ENCODE peak calls at places on chromosomes 11 and 22, in four cellular contexts. H, D, T and A are unnamed samples.

GRCh38 chr11:74238243-74238642 is 67.2 kb downstream of the PPME1 start:
- DNase-seq in D (no peak), H (no peak), T (no peak), A (no peak)

GRCh38 chr11:43268161-43268560 is 43.6 kb upstream of the API5 start:
- DNase-seq in H (no peak), T (no peak), D (no peak), A (peak; percentile 23)

GRCh38 chr22:35552186-35552842 is 11.7 kb downstream of the RASD2 start:
- DNase-seq in T (peak; percentile 45), D (peak; percentile 48), H (peak; percentile 65), A (peak; percentile 74)

GRCh38 chr22:35961480-35961902 is 67.1 kb downstream of the RBFOX2 start:
- DNase-seq in D (no peak), T (no peak), H (peak; percentile 75), A (peak; percentile 66)

GRCh38 chr11:124946735-124947141 is 7.3 kb upstream of the CCDC15 start:
- DNase-seq in T (no peak), D (no peak), H (peak; percentile 37), A (peak; percentile 30)

GRCh38 chr11:726278-726915 is 20.4 kb downstream of the EPS8L2 start:
- DNase-seq in H (no peak), T (peak; percentile 88), D (peak; percentile 44), A (no peak)

GRCh38 chr11:86848132-86848531 is 47.8 kb downstream of the PRSS23 start:
- DNase-seq in T (no peak), H (no peak), D (no peak), A (no peak)

GRCh38 chr11:19913893-19914249 is 201.2 kb downstream of the NAV2 start:
- DNase-seq in H (no peak), D (no peak), T (no peak), A (no peak)

GRCh38 chr11:119764108-119764874 is 35.3 kb upstream of the NECTIN1 start:
- DNase-seq in T (peak; percentile 17), H (peak; percentile 22), D (no peak), A (peak; percentile 72)

GRCh38 chr11:14308114-14308896 is 50.7 kb downstream of the RRAS2 start:
- DNase-seq in H (peak; percentile 50), D (no peak), T (no peak), A (peak; percentile 48)

GRCh38 chr11:40315122-40315521 is 1144.3 kb downstream of the LRRC4C start:
- DNase-seq in D (no peak), H (no peak), T (no peak), A (no peak)

GRCh38 chr11:102580185-102580951 is 44.8 kb downstream of the MMP20 start:
- DNase-seq in H (no peak), T (no peak), D (peak; percentile 48), A (no peak)

GRCh38 chr11:74017631-74018030 is 8.7 kb upstream of the UCP3 start:
- DNase-seq in D (no peak), H (no peak), T (no peak), A (no peak)

GRCh38 chr11:34275486-34275885 is 82.3 kb downstream of the ABTB2 start:
- DNase-seq in D (no peak), T (no peak), H (no peak), A (no peak)

GRCh38 chr11:31089117-31089516 is 280.4 kb downstream of the DCDC1 start:
- DNase-seq in T (no peak), H (no peak), D (no peak), A (no peak)

GRCh38 chr11:85647604-85648299 is at the start of gene TMEM126A:
- DNase-seq in T (peak; percentile 95), H (peak; percentile 77), D (peak; percentile 86), A (peak; percentile 90)

GRCh38 chr22:33918676-33919590 is 1.3 kb downstream of the LARGE1 start:
- DNase-seq in H (no peak), T (no peak), D (no peak), A (no peak)

GRCh38 chr11:13160302-13160701 is 117.3 kb upstream of the BMAL1 start:
- DNase-seq in T (no peak), D (no peak), H (no peak), A (no peak)

GRCh38 chr22:49201046-49201970 is 626.4 kb downstream of the BRD1 start:
- DNase-seq in H (no peak), D (no peak), T (no peak), A (no peak)

GRCh38 chr11:202490-202889 is 4.7 kb downstream of the BET1L start:
- DNase-seq in H (no peak), T (no peak), D (no peak), A (no peak)

GRCh38 chr11:124799384-124800225 is 601 bp downstream of the MSANTD2 start:
- DNase-seq in H (peak; percentile 28), T (peak; percentile 55), D (peak; percentile 17), A (peak; percentile 47)

GRCh38 chr22:43514476-43515157 is 102.8 kb downstream of the MPPED1 start:
- DNase-seq in T (no peak), H (no peak), D (no peak), A (no peak)